ENCODE peak calls at places on chromosomes 6 and 20, in four cellular contexts. N is sigmoid colon; Y is stimulated activated CD8-positive, alpha-beta memory T cell treated with anti-CD3 and anti-CD28 coated beads, Interleukin-15, amount 100 ng/mL, for 4 hours; B is Ammon's horn. L is an unnamed sample.

GRCh38 chr6:31659649-31660223 is 842 bp downstream of the C6orf47 start:
- DNase-seq in Y (no peak), N (no peak), B (no peak), L (no peak)

GRCh38 chr6:53524455-53524815 is 20.5 kb downstream of the GCLC start:
- DNase-seq in N (no peak), Y (no peak), B (no peak), L (no peak)

GRCh38 chr20:24100370-24101011 is 111.9 kb upstream of the GGTLC1 start:
- DNase-seq in B (peak; percentile 70), N (no peak), Y (peak; percentile 27), L (no peak)

GRCh38 chr20:43984587-43984986 is 69.9 kb downstream of the TOX2 start:
- DNase-seq in B (no peak), Y (no peak), N (no peak), L (no peak)

GRCh38 chr20:49259284-49259683 is 18.6 kb downstream of the ZNFX1 start:
- DNase-seq in N (no peak), B (no peak), Y (no peak), L (no peak)

GRCh38 chr6:7914991-7915789 is 4.6 kb upstream of the TXNDC5 start:
- DNase-seq in B (no peak), N (peak; percentile 76), Y (no peak), L (no peak)

GRCh38 chr6:30227763-30228487 is 14.7 kb upstream of the TRIM26 start:
- DNase-seq in B (no peak), N (no peak), Y (peak; percentile 8), L (no peak)

GRCh38 chr6:81075974-81076373 is 676.5 kb downstream of the TENT5A start:
- DNase-seq in Y (no peak), B (peak; percentile 62), N (no peak), L (no peak)

GRCh38 chr20:50658804-50659380 is 32.5 kb downstream of the RIPOR3 start:
- DNase-seq in N (no peak), Y (no peak), B (no peak), L (no peak)

GRCh38 chr6:44667226-44667625 is 279.7 kb downstream of the CDC5L start:
- DNase-seq in B (no peak), N (no peak), Y (no peak), L (no peak)

GRCh38 chr6:37283786-37284185 is 25.8 kb upstream of the TMEM217 start:
- DNase-seq in Y (no peak), N (peak; percentile 87), B (peak; percentile 80), L (no peak)

L was measured in esophagus squamous epithelium.